ENCODE peak calls at places on chromosomes 2 and 18, in five cellular contexts. K, G, Y, O and W are unnamed samples.

GRCh38 chr18:58669731-58670379 is 1.4 kb upstream of the MALT1 start:
- DNase-seq in O (no peak), G (no peak), Y (peak; percentile 45), K (peak; percentile 54), W (peak; percentile 25)

GRCh38 chr18:73365018-73365417 is 497.2 kb upstream of the NETO1 start:
- DNase-seq in O (no peak), K (no peak), G (peak; percentile 78), Y (no peak), W (no peak)

GRCh38 chr2:203830294-203831055 is 37.1 kb upstream of the CTLA4 start:
- DNase-seq in Y (no peak), O (no peak), G (no peak), K (no peak), W (no peak)

GRCh38 chr2:241009601-241010530 is 11.4 kb downstream of the SNED1 start:
- DNase-seq in O (peak; percentile 89), Y (peak; percentile 69), G (peak; percentile 66), K (no peak), W (peak; percentile 87)

GRCh38 chr2:15634846-15635490 is 43.3 kb downstream of the DDX1 start:
- DNase-seq in O (no peak), Y (no peak), G (no peak), K (no peak), W (no peak)

GRCh38 chr18:35515460-35516130 is 17.8 kb upstream of the INO80C start:
- DNase-seq in K (no peak), Y (no peak), G (no peak), O (no peak), W (no peak)

GRCh38 chr2:174688079-174688478 is 76.2 kb downstream of the CHRNA1 start:
- DNase-seq in O (no peak), K (no peak), Y (no peak), G (no peak), W (no peak)

GRCh38 chr2:237790353-237790752 is 8.2 kb upstream of the RBM44 start:
- DNase-seq in K (no peak), O (no peak), G (no peak), Y (no peak), W (no peak)

GRCh38 chr18:49368161-49368875 is 92.1 kb downstream of the DYM start:
- DNase-seq in K (no peak), O (no peak), Y (peak; percentile 66), G (peak; percentile 8), W (no peak)

GRCh38 chr2:75340560-75340959 is 141.2 kb upstream of the TACR1 start:
- DNase-seq in G (no peak), K (no peak), O (no peak), Y (no peak), W (no peak)

GRCh38 chr2:11366326-11366741 is 21.9 kb upstream of the ROCK2 start:
- DNase-seq in G (peak; percentile 69), O (no peak), K (no peak), Y (no peak), W (no peak)

GRCh38 chr2:146579154-146579930 is 1265.5 kb upstream of the ACVR2A start:
- DNase-seq in Y (no peak), O (no peak), K (peak; percentile 4), G (no peak), W (peak; percentile 20)

GRCh38 chr18:71116535-71116934 is 827.7 kb downstream of the SOCS6 start:
- DNase-seq in K (no peak), O (no peak), G (peak; percentile 46), Y (no peak), W (no peak)

GRCh38 chr2:66691199-66691975 is 256.5 kb downstream of the MEIS1 start:
- DNase-seq in Y (no peak), G (peak; percentile 45), O (no peak), K (no peak), W (no peak)

GRCh38 chr2:101899257-101899656 is 92.5 kb upstream of the IL1R2 start:
- DNase-seq in K (no peak), Y (no peak), O (no peak), G (no peak), W (no peak)

GRCh38 chr18:70166668-70167067 is 38.8 kb downstream of the RTTN start:
- DNase-seq in G (no peak), O (no peak), Y (no peak), K (no peak), W (no peak)

GRCh38 chr2:225806105-225806504 is 406.6 kb downstream of the NYAP2 start:
- DNase-seq in O (no peak), Y (no peak), G (no peak), K (no peak), W (no peak)

GRCh38 chr2:99880148-99880983 is 262.0 kb downstream of the AFF3 start:
- DNase-seq in O (no peak), G (no peak), Y (no peak), K (no peak), W (peak; percentile 53)

GRCh38 chr2:204205548-204205947 is 269.0 kb downstream of the ICOS start:
- DNase-seq in Y (no peak), O (no peak), G (no peak), K (no peak), W (no peak)

GRCh38 chr2:61356261-61356957 is 114.5 kb downstream of the USP34 start:
- DNase-seq in K (no peak), Y (no peak), G (peak; percentile 70), O (no peak), W (no peak)

GRCh38 chr2:107772380-107772779 is 54.3 kb upstream of the RGPD4 start:
- DNase-seq in O (no peak), K (no peak), Y (no peak), G (no peak), W (no peak)

GRCh38 chr2:240993446-240994160 is 4.8 kb upstream of the SNED1 start:
- DNase-seq in Y (no peak), K (no peak), G (no peak), O (peak; percentile 35), W (no peak)

GRCh38 chr2:206164261-206164862 is 4.7 kb downstream of the EEF1B2 start:
- DNase-seq in O (peak; percentile 32), K (no peak), G (peak; percentile 59), Y (no peak), W (no peak)

GRCh38 chr2:129934044-129934822 is 45.2 kb upstream of the RAB6C start:
- DNase-seq in G (no peak), K (no peak), Y (no peak), O (no peak), W (no peak)

GRCh38 chr2:79580175-79580574 is 67.3 kb downstream of the CTNNA2 start:
- DNase-seq in O (no peak), Y (no peak), K (no peak), G (no peak), W (no peak)

GRCh38 chr2:36329251-36329650 is 26.3 kb upstream of the CRIM1 start:
- DNase-seq in K (no peak), Y (no peak), G (no peak), O (no peak), W (no peak)

GRCh38 chr2:128269358-128270305 is 49.0 kb downstream of the HS6ST1 start:
- DNase-seq in G (peak; percentile 53), Y (no peak), K (no peak), O (peak; percentile 29), W (no peak)

GRCh38 chr2:102025583-102026267 is 34.0 kb downstream of the IL1R2 start:
- DNase-seq in Y (no peak), G (no peak), O (no peak), K (no peak), W (no peak)

GRCh38 chr2:65943099-65943786 is 491.7 kb upstream of the MEIS1 start:
- DNase-seq in Y (no peak), O (no peak), K (no peak), G (no peak), W (no peak)

GRCh38 chr18:8982416-8983183 is 119.9 kb upstream of the NDUFV2 start:
- DNase-seq in G (peak; percentile 6), Y (peak; percentile 19), K (peak; percentile 44), O (no peak), W (no peak)

GRCh38 chr18:12328179-12328823 is 20.3 kb downstream of the TUBB6 start:
- DNase-seq in Y (no peak), K (no peak), G (no peak), O (no peak), W (no peak)

GRCh38 chr18:27713037-27713726 is 463.7 kb downstream of the CDH2 start:
- DNase-seq in K (no peak), O (no peak), G (no peak), Y (no peak), W (no peak)

GRCh38 chr2:122960727-122961641 is 1064.1 kb upstream of the CNTNAP5 start:
- DNase-seq in K (no peak), Y (no peak), O (no peak), G (no peak), W (no peak)

GRCh38 chr2:160042054-160042453 is 20.4 kb downstream of the PLA2R1 start:
- DNase-seq in O (no peak), K (no peak), G (no peak), Y (no peak), W (no peak)

GRCh38 chr2:121777699-121778058 is 22.2 kb downstream of the TSN start:
- DNase-seq in K (no peak), Y (no peak), G (no peak), O (no peak), W (no peak)

GRCh38 chr2:238722883-238723282 is 125.0 kb upstream of the TWIST2 start:
- DNase-seq in G (no peak), K (no peak), Y (no peak), O (no peak), W (no peak)

DNA sequence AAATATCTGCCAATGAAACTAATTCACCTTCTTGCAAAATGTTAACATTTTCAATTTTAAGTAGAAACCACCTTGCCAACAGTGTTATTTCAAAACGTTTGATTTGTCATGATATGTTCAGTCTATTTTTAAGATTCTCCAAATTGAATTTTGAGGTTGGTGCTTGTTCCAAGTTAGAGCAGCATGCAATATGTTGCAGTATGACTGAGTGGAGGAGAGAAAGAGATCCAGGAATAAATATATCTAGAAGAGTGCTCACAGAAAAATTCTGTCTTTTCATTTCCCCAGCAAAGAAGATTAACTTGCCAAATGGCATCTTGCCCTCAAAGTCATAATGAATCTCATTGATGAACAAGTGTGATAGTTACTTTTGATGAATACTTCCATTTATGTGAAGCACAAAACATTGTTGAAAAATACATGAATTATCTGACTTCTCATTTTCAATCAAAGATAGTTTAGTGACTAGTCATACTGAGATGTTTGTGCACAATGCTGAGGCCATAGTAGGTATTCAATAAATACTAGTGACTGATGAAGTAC is 95.9 kb downstream of the KCNJ3 start:
- DNase-seq in Y (no peak), K (no peak), O (no peak), G (no peak), W (no peak)
- TF ChIP-seq POLR2A in Y (no peak), K (no peak), O (no peak), G (no peak), W (no peak)

DNA sequence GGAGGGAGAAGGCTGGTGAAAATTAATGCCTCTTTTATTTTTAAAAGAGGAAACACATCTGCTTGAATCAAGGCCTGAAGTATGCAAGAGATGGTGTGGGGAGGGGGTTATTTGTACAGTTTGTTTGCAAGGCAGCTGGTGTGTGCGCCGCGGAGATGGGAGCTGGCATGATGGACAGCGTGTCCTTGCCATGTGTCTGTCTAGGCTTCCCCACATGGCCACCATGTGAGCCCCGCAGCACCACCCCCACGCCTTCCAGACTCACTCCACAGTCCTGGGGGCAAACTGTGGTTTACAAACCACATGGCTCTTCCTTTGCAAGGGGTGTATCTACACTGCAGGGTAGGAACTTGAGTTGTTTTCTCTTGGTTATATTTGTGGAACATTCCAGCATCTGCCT is 154.7 kb upstream of the APCDD1 start:
- DNase-seq in Y (no peak), K (no peak), O (no peak), G (no peak), W (no peak)
- TF ChIP-seq POLR2A in Y (no peak), K (no peak), O (no peak), G (no peak), W (no peak)

GRCh38 chr2:25420820-25421237 is 79.1 kb upstream of the DNMT3A start:
- DNase-seq in Y (no peak), G (no peak), K (no peak), O (no peak), W (no peak)
- TF ChIP-seq POLR2A in Y (no peak), G (no peak), K (no peak), O (no peak), W (no peak)

GRCh38 chr2:39436592-39437521 is at the start of gene MAP4K3:
- DNase-seq in K (peak; percentile 90), G (peak; percentile 94), O (peak; percentile 94), Y (peak; percentile 92), W (peak; percentile 86)
- TF ChIP-seq POLR2A in K (peak; percentile 71), G (peak; percentile 52), O (peak; percentile 84), Y (peak; percentile 89), W (peak; percentile 72)